ENCODE peak calls at places on chromosomes 13 and 19, in eight cellular contexts. D, U, C, T, N, I, V and W are unnamed samples.

GRCh38 chr13:30033681-30034447 is 183.4 kb upstream of the UBL3 start:
- DNase-seq in D (peak; percentile 89), U (no peak), C (no peak), T (no peak), N (no peak), I (peak; percentile 96), V (no peak), W (peak; percentile 51)

GRCh38 chr19:37975596-37976515 is 68.8 kb downstream of the SIPA1L3 start:
- DNase-seq in D (no peak), U (no peak), C (no peak), T (no peak), N (no peak), I (no peak), V (no peak), W (no peak)

GRCh38 chr13:91313581-91313980 is 33.9 kb upstream of the MIR17HG start:
- DNase-seq in D (no peak), U (no peak), C (no peak), T (no peak), N (no peak), I (no peak), V (no peak), W (no peak)

GRCh38 chr13:99648905-99649304 is 147.6 kb downstream of the TM9SF2 start:
- DNase-seq in D (no peak), U (no peak), C (no peak), T (no peak), N (no peak), I (no peak), V (no peak), W (no peak)

GRCh38 chr13:41458939-41459753 is 1.8 kb downstream of the RGCC start:
- DNase-seq in D (peak; percentile 78), U (peak; percentile 55), C (peak; percentile 57), T (peak; percentile 84), N (no peak), I (peak; percentile 84), V (no peak), W (no peak)

GRCh38 chr13:48653074-48654054 is at the start of gene CYSLTR2:
- DNase-seq in D (no peak), U (peak; percentile 27), C (peak; percentile 25), T (peak; percentile 89), N (no peak), I (peak; percentile 57), V (no peak), W (no peak)

GRCh38 chr13:99992376-99992775 is 10.8 kb downstream of the ZIC2 start:
- DNase-seq in D (no peak), U (no peak), C (no peak), T (no peak), N (no peak), I (no peak), V (no peak), W (no peak)

GRCh38 chr19:12801466-12802266 is at the start of the genes PRDX2 and THSD8:
- DNase-seq in D (peak; percentile 89), U (peak; percentile 69), C (peak; percentile 57), T (peak; percentile 69), N (peak; percentile 61), I (peak; percentile 86), V (no peak), W (no peak)

GRCh38 chr19:48614436-48615144 is at the start of gene FAM83E:
- DNase-seq in D (no peak), U (no peak), C (no peak), T (no peak), N (no peak), I (peak; percentile 34), V (no peak), W (no peak)